ENCODE peak calls at places on chromosomes 4 and X, in nine cellular contexts. P is neural crest cell, X is NCI-H345, G is NCI-H446, E is T-cell, F is islet precursor cell, H is left lung, W is GDM1, T is T-helper 9 cell. R is an unnamed sample.

GRCh38 chrX:111151764-111152163 is 55.8 kb downstream of the PAK3 start:
- DNase-seq in F (no peak), H (no peak), P (no peak), X (no peak), G (no peak), T (no peak), W (no peak), E (no peak), R (no peak)

GRCh38 chr4:52869196-52869595 is 7.1 kb downstream of the RASL11B start:
- DNase-seq in G (peak), F (peak), H (no peak), P (no peak), T (no peak), X (no peak), E (no peak), W (no peak), R (no peak)

GRCh38 chr4:38462659-38463058 is 201.3 kb upstream of the KLF3 start:
- DNase-seq in E (no peak), P (no peak), W (no peak), F (peak), T (no peak), G (no peak), H (no peak), X (no peak), R (no peak)

GRCh38 chr4:19187104-19187503 is 1064.6 kb upstream of the SLIT2 start:
- DNase-seq in H (no peak), W (no peak), G (no peak), E (no peak), X (no peak), P (no peak), T (no peak), F (no peak), R (no peak)

GRCh38 chr4:95585016-95585695 is 36.4 kb upstream of the UNC5C start:
- DNase-seq in P (no peak), W (no peak), T (no peak), G (no peak), X (no peak), F (no peak), H (no peak), E (no peak), R (no peak)

GRCh38 chr4:101230806-101231426 is 116.4 kb downstream of the PPP3CA start:
- DNase-seq in G (no peak), W (no peak), F (no peak), T (no peak), E (no peak), H (no peak), X (no peak), P (no peak), R (no peak)

GRCh38 chr4:122458625-122459024 is 2.1 kb upstream of the IL2 start:
- DNase-seq in X (no peak), T (no peak), E (peak), G (no peak), P (no peak), H (no peak), F (no peak), W (no peak), R (peak)

GRCh38 chr4:153987291-153987690 is 198.4 kb upstream of the SFRP2 start:
- DNase-seq in F (no peak), H (no peak), W (no peak), E (no peak), P (no peak), T (no peak), G (no peak), X (no peak), R (no peak)

GRCh38 chr4:144295286-144295995 is 154.9 kb upstream of the GYPA start:
- DNase-seq in W (no peak), G (no peak), H (no peak), X (no peak), E (no peak), P (no peak), T (no peak), F (no peak), R (no peak)

GRCh38 chrX:100926453-100926852 is 2.3 kb downstream of the XKRX start:
- DNase-seq in G (no peak), P (no peak), E (no peak), X (no peak), W (no peak), H (no peak), T (no peak), F (no peak), R (no peak)

GRCh38 chr4:173040200-173040599 is 128.4 kb upstream of the GALNT7 start:
- DNase-seq in T (no peak), W (no peak), X (no peak), G (peak), P (no peak), H (no peak), F (no peak), E (no peak), R (no peak)

GRCh38 chr4:107153228-107153627 is 117.1 kb upstream of the DKK2 start:
- DNase-seq in F (peak), G (no peak), H (no peak), T (no peak), W (no peak), X (no peak), P (no peak), E (no peak), R (peak)

GRCh38 chrX:119667111-119667928 is 25.6 kb downstream of the SEPTIN6 start:
- DNase-seq in G (no peak), H (no peak), X (no peak), E (no peak), T (no peak), F (no peak), P (no peak), W (no peak), R (no peak)

GRCh38 chr4:28973591-28974350 is 1746.4 kb upstream of the PCDH7 start:
- DNase-seq in P (no peak), G (no peak), E (no peak), T (no peak), H (no peak), X (no peak), F (peak), W (no peak), R (no peak)

GRCh38 chr4:16626945-16627344 is 271.5 kb downstream of the LDB2 start:
- DNase-seq in P (no peak), X (no peak), T (no peak), E (no peak), W (no peak), H (no peak), G (no peak), F (no peak), R (no peak)

GRCh38 chr4:153782567-153782966 is 6.3 kb downstream of the SFRP2 start:
- DNase-seq in P (no peak), G (no peak), H (no peak), X (no peak), E (no peak), W (no peak), T (no peak), F (no peak), R (no peak)